ENCODE peak calls at places on chromosomes 3 and 15, in ten cellular contexts. D, F, G, U, M, Y, A, Z, B and X are unnamed samples.

GRCh38 chr3:4350789-4351163 is 47.6 kb downstream of the SETMAR start:
- DNase-seq in D (no peak), F (peak), G (no peak), U (peak), M (peak), Y (peak), A (peak), Z (no peak), B (no peak), X (peak)

GRCh38 chr3:10758304-10759037 is 57.6 kb upstream of the SLC6A11 start:
- DNase-seq in D (peak), F (peak), G (peak), U (peak), M (peak), Y (peak), A (peak), Z (peak), B (peak), X (peak)

GRCh38 chr3:160822931-160823330 is 66.9 kb downstream of the PPM1L start:
- DNase-seq in D (no peak), F (no peak), G (no peak), U (no peak), M (no peak), Y (no peak), A (no peak), Z (no peak), B (no peak), X (no peak)

GRCh38 chr15:85149460-85150129 is 167.9 kb downstream of the PDE8A start:
- DNase-seq in D (no peak), F (no peak), G (no peak), U (no peak), M (no peak), Y (no peak), A (no peak), Z (no peak), B (no peak), X (no peak)

GRCh38 chr3:2635511-2635910 is 474.7 kb downstream of the IL5RA start:
- DNase-seq in D (no peak), F (no peak), G (no peak), U (no peak), M (no peak), Y (no peak), A (no peak), Z (no peak), B (no peak), X (no peak)

GRCh38 chr3:172844428-172844827 is 93.9 kb downstream of the ECT2 start:
- DNase-seq in D (no peak), F (no peak), G (no peak), U (no peak), M (no peak), Y (no peak), A (no peak), Z (no peak), B (no peak), X (no peak)

GRCh38 chr15:96314508-96314907 is 16.0 kb upstream of the NR2F2 start:
- DNase-seq in D (no peak), F (no peak), G (no peak), U (no peak), M (no peak), Y (no peak), A (no peak), Z (no peak), B (no peak), X (no peak)

GRCh38 chr3:161400650-161401049 is 29.3 kb upstream of the SPTSSB start:
- DNase-seq in D (no peak), F (no peak), G (no peak), U (no peak), M (no peak), Y (no peak), A (no peak), Z (no peak), B (no peak), X (no peak)

GRCh38 chr3:112114558-112115160 is 18.4 kb downstream of the GCSAM start:
- DNase-seq in D (no peak), F (no peak), G (no peak), U (no peak), M (peak), Y (no peak), A (no peak), Z (no peak), B (no peak), X (no peak)

GRCh38 chr3:27722957-27723802 is 1.1 kb upstream of the EOMES start:
- DNase-seq in D (no peak), F (no peak), G (no peak), U (peak), M (no peak), Y (no peak), A (no peak), Z (no peak), B (no peak), X (peak)

GRCh38 chr3:52286777-52287110 is 884 bp upstream of the GLYCTK start:
- DNase-seq in D (peak), F (no peak), G (no peak), U (peak), M (no peak), Y (no peak), A (peak), Z (peak), B (no peak), X (no peak)

GRCh38 chr3:195081242-195081963 is 189.6 kb downstream of the XXYLT1 start:
- DNase-seq in D (peak), F (no peak), G (no peak), U (no peak), M (no peak), Y (no peak), A (no peak), Z (no peak), B (peak), X (no peak)

GRCh38 chr15:33894193-33894592 is 74.1 kb upstream of the CHRM5 start:
- DNase-seq in D (no peak), F (no peak), G (no peak), U (no peak), M (no peak), Y (no peak), A (no peak), Z (no peak), B (no peak), X (peak)

GRCh38 chr15:29035571-29036285 is 150.0 kb downstream of the APBA2 start:
- DNase-seq in D (no peak), F (no peak), G (no peak), U (no peak), M (no peak), Y (no peak), A (no peak), Z (no peak), B (no peak), X (no peak)

GRCh38 chr3:148036331-148036881 is 627.2 kb downstream of the ZIC1 start:
- DNase-seq in D (no peak), F (no peak), G (no peak), U (peak), M (no peak), Y (no peak), A (no peak), Z (no peak), B (no peak), X (no peak)

GRCh38 chr15:44010114-44010513 is 183.3 kb downstream of the WDR76 start:
- DNase-seq in D (no peak), F (peak), G (no peak), U (peak), M (no peak), Y (peak), A (peak), Z (no peak), B (no peak), X (no peak)

GRCh38 chr3:156665296-156665695 is 9.1 kb upstream of the TIPARP start:
- DNase-seq in D (no peak), F (peak), G (no peak), U (peak), M (no peak), Y (peak), A (no peak), Z (no peak), B (no peak), X (no peak)

GRCh38 chr15:67834249-67834592 is 5.6 kb downstream of the RNU6-1 start:
- DNase-seq in D (no peak), F (no peak), G (no peak), U (no peak), M (no peak), Y (no peak), A (no peak), Z (no peak), B (no peak), X (no peak)

GRCh38 chr15:90419738-90420487 is 31.9 kb downstream of the IQGAP1 start:
- DNase-seq in D (no peak), F (peak), G (no peak), U (peak), M (no peak), Y (peak), A (peak), Z (no peak), B (no peak), X (peak)

GRCh38 chr3:50658831-50659230 is 15.9 kb upstream of the DOCK3 start:
- DNase-seq in D (peak), F (no peak), G (no peak), U (no peak), M (no peak), Y (no peak), A (no peak), Z (no peak), B (no peak), X (no peak)

GRCh38 chr3:113844622-113845222 is 6.1 kb downstream of the GRAMD1C start:
- DNase-seq in D (no peak), F (no peak), G (no peak), U (peak), M (peak), Y (peak), A (peak), Z (no peak), B (no peak), X (peak)

GRCh38 chr3:24472358-24472757 is 22.3 kb downstream of the THRB start:
- DNase-seq in D (no peak), F (no peak), G (no peak), U (no peak), M (no peak), Y (no peak), A (peak), Z (no peak), B (no peak), X (no peak)

GRCh38 chr3:31550452-31551251 is 17.9 kb downstream of the STT3B start:
- DNase-seq in D (no peak), F (no peak), G (no peak), U (peak), M (peak), Y (peak), A (peak), Z (no peak), B (no peak), X (no peak)

GRCh38 chr3:32912046-32912445 is 39.4 kb upstream of the CCR4 start:
- DNase-seq in D (no peak), F (no peak), G (no peak), U (no peak), M (no peak), Y (no peak), A (no peak), Z (no peak), B (no peak), X (no peak)

GRCh38 chr15:57537072-57537471 is 54.6 kb upstream of the MYZAP start:
- DNase-seq in D (no peak), F (no peak), G (no peak), U (peak), M (no peak), Y (peak), A (no peak), Z (no peak), B (peak), X (no peak)

GRCh38 chr3:126432901-126433480 is 38.3 kb downstream of the CFAP100 start:
- DNase-seq in D (no peak), F (no peak), G (no peak), U (no peak), M (no peak), Y (no peak), A (no peak), Z (no peak), B (peak), X (no peak)

GRCh38 chr3:100103558-100104441 is 10.5 kb downstream of the FILIP1L start:
- DNase-seq in D (peak), F (peak), G (no peak), U (peak), M (peak), Y (peak), A (peak), Z (no peak), B (peak), X (peak)

GRCh38 chr3:87733671-87734367 is 325.0 kb downstream of the CGGBP1 start:
- DNase-seq in D (no peak), F (no peak), G (no peak), U (no peak), M (no peak), Y (no peak), A (peak), Z (peak), B (no peak), X (no peak)

GRCh38 chr3:110414851-110415250 is 656.8 kb upstream of the NECTIN3 start:
- DNase-seq in D (no peak), F (peak), G (no peak), U (peak), M (no peak), Y (peak), A (peak), Z (no peak), B (no peak), X (no peak)

DNA sequence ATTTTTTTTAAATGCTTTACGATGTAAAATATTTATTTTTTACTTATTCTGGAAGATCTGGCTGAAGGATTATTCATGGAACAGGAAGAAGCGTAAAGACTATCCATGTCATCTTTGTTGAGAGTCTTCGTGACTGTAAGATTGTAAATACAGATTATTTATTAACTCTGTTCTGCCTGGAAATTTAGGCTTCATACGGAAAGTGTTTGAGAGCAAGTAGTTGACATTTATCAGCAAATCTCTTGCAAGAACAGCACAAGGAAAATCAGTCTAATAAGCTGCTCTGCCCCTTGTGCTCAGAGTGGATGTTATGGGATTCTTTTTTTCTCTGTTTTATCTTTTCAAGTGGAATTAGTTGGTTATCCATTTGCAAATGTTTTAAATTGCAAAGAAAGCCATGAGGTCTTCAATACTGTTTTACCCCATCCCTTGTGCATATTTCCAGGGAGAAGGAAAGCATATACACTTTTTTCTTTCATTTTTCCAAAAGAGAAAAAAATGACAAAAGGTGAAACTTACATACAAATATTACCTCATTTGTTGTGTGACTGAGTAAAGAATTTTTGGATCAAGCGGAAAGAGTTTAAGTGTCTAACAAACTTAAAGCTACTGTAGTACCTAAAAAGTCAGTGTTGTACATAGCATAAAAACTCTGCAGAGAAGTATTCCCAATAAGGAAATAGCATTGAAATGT is 15.6 kb downstream of the THBS1 start:
- DNase-seq in D (no peak), F (no peak), G (no peak), U (peak), M (no peak), Y (peak), A (peak), Z (no peak), B (no peak), X (no peak)
- TF ChIP-seq CTCF in D (no peak), F (no peak), G (no peak), U (no peak), M (no peak), Y (no peak), A (no peak), Z (no peak), B (no peak), X (no peak)

GRCh38 chr3:150342951-150343468 is 65.1 kb upstream of the TSC22D2 start:
- DNase-seq in D (no peak), F (no peak), G (no peak), U (no peak), M (no peak), Y (no peak), A (no peak), Z (no peak), B (no peak), X (no peak)
- TF ChIP-seq CTCF in D (no peak), F (no peak), G (no peak), U (no peak), M (no peak), Y (no peak), A (no peak), Z (no peak), B (no peak), X (no peak)

DNA sequence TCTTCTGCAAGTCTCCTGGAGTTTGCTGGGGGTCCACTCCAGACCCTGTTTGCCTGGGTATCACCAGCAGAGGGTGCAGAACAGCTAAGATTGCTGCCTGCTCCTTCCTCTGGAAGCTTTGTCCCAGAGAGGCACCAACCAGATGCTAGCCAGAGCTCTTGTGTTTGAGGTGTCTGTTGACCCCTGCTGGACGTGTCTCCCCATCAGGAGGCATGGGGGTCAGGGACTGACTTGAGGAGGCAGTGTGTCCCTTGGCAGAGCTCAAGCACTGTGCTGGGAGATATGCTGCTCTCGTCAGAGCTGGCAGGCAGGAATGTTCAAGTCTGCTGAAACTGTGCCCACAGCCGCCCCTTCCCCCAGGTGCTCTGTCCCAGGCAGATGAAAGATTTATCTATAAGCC is 86.5 kb downstream of the TPRG1 start:
- DNase-seq in D (no peak), F (no peak), G (no peak), U (no peak), M (no peak), Y (no peak), A (no peak), Z (no peak), B (no peak), X (no peak)
- TF ChIP-seq CTCF in D (no peak), F (no peak), G (no peak), U (no peak), M (no peak), Y (no peak), A (no peak), Z (no peak), B (no peak), X (no peak)

GRCh38 chr3:143122608-143123352 is 3.2 kb downstream of the CHST2 start:
- DNase-seq in D (no peak), F (no peak), G (no peak), U (no peak), M (no peak), Y (no peak), A (no peak), Z (no peak), B (no peak), X (peak)

GRCh38 chr3:143120716-143121239 is 1.2 kb downstream of the CHST2 start:
- DNase-seq in D (no peak), F (no peak), G (peak), U (peak), M (no peak), Y (peak), A (peak), Z (no peak), B (peak), X (peak)

GRCh38 chr3:143122089-143122430 is 2.5 kb downstream of the CHST2 start:
- DNase-seq in D (no peak), F (no peak), G (no peak), U (no peak), M (no peak), Y (no peak), A (no peak), Z (no peak), B (no peak), X (no peak)

GRCh38 chr3:143119974-143120715 is 574 bp downstream of the CHST2 start:
- DNase-seq in D (peak), F (no peak), G (peak), U (peak), M (peak), Y (no peak), A (peak), Z (no peak), B (no peak), X (peak)

DNA sequence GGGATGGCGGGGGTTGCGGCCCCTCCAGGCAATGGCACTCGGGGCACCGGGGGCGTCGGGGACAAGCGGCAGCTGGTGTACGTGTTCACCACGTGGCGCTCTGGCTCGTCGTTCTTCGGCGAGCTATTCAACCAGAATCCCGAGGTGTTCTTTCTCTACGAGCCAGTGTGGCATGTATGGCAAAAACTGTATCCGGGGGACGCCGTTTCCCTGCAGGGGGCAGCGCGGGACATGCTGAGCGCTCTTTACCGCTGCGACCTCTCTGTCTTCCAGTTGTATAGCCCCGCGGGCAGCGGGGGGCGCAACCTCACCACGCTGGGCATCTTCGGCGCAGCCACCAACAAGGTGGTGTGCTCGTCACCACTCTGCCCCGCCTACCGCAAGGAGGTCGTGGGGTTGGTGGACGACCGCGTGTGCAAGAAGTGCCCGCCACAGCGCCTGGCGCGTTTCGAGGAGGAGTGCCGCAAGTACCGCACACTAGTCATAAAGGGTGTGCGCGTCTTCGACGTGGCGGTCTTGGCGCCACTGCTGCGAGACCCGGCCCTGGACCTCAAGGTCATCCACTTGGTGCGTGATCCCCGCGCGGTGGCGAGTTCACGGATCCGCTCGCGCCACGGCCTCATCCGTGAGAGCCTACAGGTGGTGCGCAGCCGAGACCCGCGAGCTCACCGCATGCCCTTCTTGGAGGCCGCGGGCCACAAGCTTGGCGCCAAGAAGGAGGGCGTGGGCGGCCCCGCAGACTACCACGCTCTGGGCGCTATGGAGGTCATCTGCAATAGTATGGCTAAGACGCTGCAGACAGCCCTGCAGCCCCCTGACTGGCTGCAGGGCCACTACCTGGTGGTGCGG is 1.9 kb downstream of the CHST2 start:
- DNase-seq in D (peak), F (peak), G (peak), U (peak), M (peak), Y (peak), A (peak), Z (no peak), B (peak), X (peak)
- TF ChIP-seq CTCF in D (no peak), F (peak), G (peak), U (peak), M (peak), Y (peak), A (peak), Z (no peak), B (no peak), X (peak)

DNA sequence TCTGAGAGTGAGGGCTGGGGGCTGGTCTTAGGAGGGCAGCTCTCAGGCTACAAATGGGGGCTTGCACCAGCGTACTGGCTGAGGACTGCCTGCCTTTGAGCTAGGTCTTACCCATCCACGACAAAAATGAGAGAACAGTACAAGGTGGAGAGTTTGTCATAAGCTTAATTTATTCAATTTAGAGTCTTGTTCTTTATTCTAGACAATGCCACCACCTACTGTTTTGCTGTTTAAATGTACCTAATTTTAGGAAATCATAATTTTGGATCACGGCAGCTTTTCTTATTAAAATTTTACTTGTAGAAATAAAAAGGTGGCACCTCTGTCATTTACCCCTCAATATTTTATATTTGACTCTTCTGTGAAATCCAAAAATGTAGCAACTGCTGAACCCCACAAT is 88.4 kb downstream of the SLCO3A1 start:
- DNase-seq in D (no peak), F (no peak), G (no peak), U (peak), M (no peak), Y (no peak), A (no peak), Z (no peak), B (no peak), X (no peak)
- TF ChIP-seq CTCF in D (no peak), F (no peak), G (peak), U (no peak), M (peak), Y (no peak), A (no peak), Z (no peak), B (no peak), X (no peak)

GRCh38 chr3:1088503-1088902 is 4.3 kb upstream of the CNTN6 start:
- DNase-seq in D (no peak), F (no peak), G (no peak), U (no peak), M (no peak), Y (no peak), A (no peak), Z (no peak), B (no peak), X (no peak)

GRCh38 chr3:1082024-1082633 is 10.7 kb upstream of the CNTN6 start:
- DNase-seq in D (no peak), F (no peak), G (no peak), U (peak), M (peak), Y (no peak), A (peak), Z (peak), B (peak), X (peak)

GRCh38 chr3:1091276-1091675 is 1.5 kb upstream of the CNTN6 start:
- DNase-seq in D (no peak), F (no peak), G (no peak), U (no peak), M (no peak), Y (no peak), A (no peak), Z (no peak), B (no peak), X (no peak)

GRCh38 chr3:1092061-1092460 is 763 bp upstream of the CNTN6 start:
- DNase-seq in D (no peak), F (no peak), G (no peak), U (no peak), M (no peak), Y (no peak), A (no peak), Z (no peak), B (no peak), X (no peak)

GRCh38 chr3:1087066-1087555 is 5.7 kb upstream of the CNTN6 start:
- DNase-seq in D (no peak), F (no peak), G (no peak), U (peak), M (no peak), Y (peak), A (peak), Z (peak), B (no peak), X (no peak)
- TF ChIP-seq CTCF in D (no peak), F (no peak), G (no peak), U (peak), M (no peak), Y (no peak), A (peak), Z (no peak), B (no peak), X (no peak)